ENCODE peak calls at places on chromosomes 4 and X, in ten cellular contexts. J is GM06990; W is foreskin fibroblast; I is nephron progenitor cell; C is thyroid gland; B is heart left ventricle; D is stimulated activated CD8-positive, alpha-beta memory T cell treated with anti-CD3 and anti-CD28 coated beads, Interleukin-15, amount 100 ng/mL, for 24 hours; Q is lower lobe of right lung; A is cardiac muscle cell; V is mesenteric fat pad. Z is an unnamed sample.

GRCh38 chr4:80781436-80781835 is 249.1 kb upstream of the BMP3 start:
- DNase-seq in A (no peak), W (no peak), B (no peak), D (no peak), Q (no peak), I (no peak), J (no peak), C (no peak), V (no peak), Z (no peak)

GRCh38 chr4:35793045-35793722 is 451.1 kb downstream of the ARAP2 start:
- DNase-seq in J (no peak), C (no peak), V (no peak), I (no peak), Q (no peak), A (no peak), B (no peak), W (no peak), D (no peak), Z (no peak)

GRCh38 chr4:189096717-189097116 is 844.0 kb upstream of the FRG1 start:
- DNase-seq in I (no peak), Q (no peak), D (no peak), V (no peak), W (no peak), B (no peak), J (no peak), C (no peak), A (no peak), Z (no peak)

GRCh38 chr4:92163348-92163747 is 140.4 kb upstream of the GRID2 start:
- DNase-seq in C (no peak), J (no peak), B (no peak), I (no peak), V (no peak), W (no peak), A (peak), D (no peak), Q (no peak), Z (peak)

GRCh38 chrX:12309040-12309732 is 170.9 kb downstream of the FRMPD4 start:
- DNase-seq in Q (no peak), V (no peak), I (no peak), W (no peak), D (no peak), J (no peak), A (no peak), B (no peak), C (no peak), Z (no peak)

GRCh38 chrX:37423864-37424569 is 74.9 kb downstream of the PRRG1 start:
- DNase-seq in D (no peak), V (no peak), I (no peak), J (no peak), A (peak), W (no peak), Q (no peak), C (no peak), B (no peak), Z (no peak)

GRCh38 chr4:114758066-114758465 is 159.5 kb downstream of the UGT8 start:
- DNase-seq in Q (no peak), J (no peak), A (no peak), W (no peak), V (no peak), D (no peak), C (no peak), I (no peak), B (no peak), Z (no peak)

GRCh38 chrX:140918398-140919043 is 83.9 kb upstream of the SPANXB1 start:
- DNase-seq in W (peak), J (no peak), V (no peak), Q (no peak), I (peak), C (peak), D (no peak), B (no peak), A (peak), Z (peak)

GRCh38 chr4:15653864-15654391 is 1.2 kb downstream of the FBXL5 start:
- DNase-seq in J (no peak), I (peak), Q (no peak), A (peak), W (peak), D (no peak), C (no peak), V (no peak), B (no peak), Z (no peak)

GRCh38 chr4:6929735-6930464 is 20.3 kb downstream of the TBC1D14 start:
- DNase-seq in D (no peak), B (no peak), I (peak), V (no peak), C (no peak), A (no peak), Q (no peak), W (no peak), J (no peak), Z (no peak)

GRCh38 chr4:8553216-8553615 is 27.0 kb upstream of the GPR78 start:
- DNase-seq in V (peak), C (no peak), D (no peak), W (no peak), J (no peak), A (no peak), Q (no peak), I (no peak), B (no peak), Z (no peak)

GRCh38 chr4:99853993-99854392 is 37.4 kb downstream of the DAPP1 start:
- DNase-seq in I (no peak), Q (no peak), A (no peak), B (no peak), C (no peak), D (no peak), J (no peak), V (no peak), W (no peak), Z (no peak)

GRCh38 chr4:8316911-8317351 is 47.4 kb downstream of the HTRA3 start:
- DNase-seq in W (no peak), A (no peak), J (no peak), C (no peak), Q (no peak), I (no peak), D (no peak), V (peak), B (no peak), Z (no peak)

GRCh38 chr4:173991321-173991720 is 292.1 kb downstream of the FBXO8 start:
- DNase-seq in I (no peak), V (no peak), D (no peak), W (no peak), A (peak), Q (no peak), J (no peak), C (no peak), B (no peak), Z (no peak)

GRCh38 chr4:101224358-101225218 is 122.7 kb downstream of the PPP3CA start:
- DNase-seq in B (no peak), Q (no peak), C (no peak), D (no peak), I (no peak), A (no peak), W (no peak), V (no peak), J (no peak), Z (no peak)

GRCh38 chr4:25667931-25668557 is 12.4 kb downstream of the SLC34A2 start:
- DNase-seq in C (no peak), D (no peak), Q (no peak), B (no peak), A (peak), V (peak), J (no peak), I (no peak), W (no peak), Z (no peak)

GRCh38 chr4:103591839-103592238 is 127.9 kb downstream of the TACR3 start:
- DNase-seq in Q (no peak), I (no peak), J (no peak), D (no peak), V (no peak), W (no peak), A (no peak), B (no peak), C (no peak), Z (peak)

GRCh38 chr4:4640692-4641091 is 98.8 kb upstream of the STX18 start:
- DNase-seq in B (no peak), A (no peak), V (no peak), I (peak), C (no peak), W (no peak), D (no peak), Q (no peak), J (no peak), Z (no peak)

GRCh38 chr4:102174800-102175199 is 170.5 kb downstream of the SLC39A8 start:
- DNase-seq in I (no peak), W (no peak), V (no peak), J (no peak), C (no peak), B (no peak), Q (no peak), A (peak), D (no peak), Z (no peak)

GRCh38 chrX:119118780-119119395 is 8.7 kb downstream of the KIAA1210 start:
- DNase-seq in A (peak), C (peak), V (no peak), D (peak), B (peak), J (peak), W (peak), I (peak), Q (peak), Z (peak)

GRCh38 chrX:9595131-9595530 is 130.3 kb downstream of the TBL1X start:
- DNase-seq in V (no peak), J (no peak), I (no peak), D (no peak), Q (no peak), C (no peak), B (no peak), W (no peak), A (peak), Z (no peak)

GRCh38 chr4:185276036-185276435 is 66.6 kb downstream of the SNX25 start:
- DNase-seq in W (no peak), Q (no peak), A (peak), J (no peak), V (no peak), B (no peak), D (no peak), C (no peak), I (no peak), Z (no peak)

GRCh38 chr4:163941221-163941865 is 446.9 kb downstream of the TMA16 start:
- DNase-seq in V (no peak), W (no peak), I (no peak), C (no peak), D (no peak), Q (no peak), A (no peak), J (no peak), B (no peak), Z (no peak)

GRCh38 chr4:2570551-2571222 is 34.2 kb downstream of the FAM193A start:
- DNase-seq in V (no peak), J (peak), I (no peak), D (no peak), A (no peak), B (no peak), C (no peak), W (no peak), Q (peak), Z (no peak)

GRCh38 chrX:51798701-51799100 is 55.5 kb downstream of the GSPT2 start:
- DNase-seq in W (no peak), D (no peak), C (no peak), B (no peak), I (no peak), J (no peak), A (no peak), Q (no peak), V (no peak), Z (no peak)

GRCh38 chr4:22869235-22869634 is 176.5 kb downstream of the GBA3 start:
- DNase-seq in Q (no peak), W (no peak), D (no peak), J (no peak), A (no peak), C (no peak), B (no peak), I (no peak), V (no peak), Z (no peak)

GRCh38 chr4:112817933-112818921 is 181.3 kb downstream of the LARP7 start:
- DNase-seq in V (no peak), Q (peak), I (peak), J (peak), C (peak), W (peak), A (peak), B (peak), D (no peak), Z (no peak)

GRCh38 chr4:3614731-3614980 is 82.4 kb upstream of the LRPAP1 start:
- DNase-seq in D (no peak), V (no peak), Q (no peak), W (no peak), I (no peak), J (no peak), B (no peak), A (no peak), C (no peak), Z (no peak)

GRCh38 chrX:140110081-140110650 is 144.8 kb upstream of the CXorf66 start:
- DNase-seq in I (no peak), A (no peak), J (no peak), Q (no peak), D (no peak), C (no peak), W (no peak), B (no peak), V (no peak), Z (no peak)

GRCh38 chr4:40629401-40630334 is at the start of gene RBM47:
- DNase-seq in W (no peak), Q (peak), V (no peak), D (no peak), C (peak), A (peak), J (peak), I (peak), B (peak), Z (no peak)

GRCh38 chrX:154313147-154313546 is 17.6 kb downstream of the TKTL1 start:
- DNase-seq in Q (no peak), D (no peak), C (no peak), J (no peak), B (peak), I (no peak), V (no peak), A (no peak), W (no peak), Z (no peak)

Z was measured in Jurkat, Clone E6-1.